ENCODE peak calls at places on chromosomes 4 and X, in seven cellular contexts. U is HepG2, Q is GM12878, K is SK-N-SH, L is K562, G is H1, A is HCT116. T is an unnamed sample.

GRCh38 chr4:75497133-75497532 is 17.1 kb downstream of the RCHY1 start:
- DNase-seq in U (no peak), Q (no peak), G (no peak), K (no peak), L (no peak), A (no peak), T (peak)

GRCh38 chrX:47278684-47279083 is 45.9 kb downstream of the USP11 start:
- DNase-seq in G (no peak), L (no peak), K (no peak), Q (no peak), A (no peak), U (peak), T (no peak)

GRCh38 chrX:38578152-38578551 is 16.8 kb downstream of the TSPAN7 start:
- DNase-seq in A (no peak), G (no peak), U (peak), Q (no peak), K (no peak), L (no peak), T (no peak)

GRCh38 chrX:104318330-104319009 is 63.7 kb upstream of the ESX1 start:
- DNase-seq in K (no peak), G (no peak), A (peak), Q (no peak), L (no peak), U (peak), T (no peak)

GRCh38 chr4:183249854-183250253 is 70.2 kb downstream of the CLDN22 start:
- DNase-seq in U (peak), A (no peak), L (no peak), K (peak), G (no peak), Q (no peak), T (peak)

GRCh38 chr4:105637409-105638258 is 70.9 kb downstream of the INTS12 start:
- DNase-seq in L (no peak), Q (peak), G (no peak), A (no peak), K (peak), U (peak), T (no peak)

GRCh38 chrX:115563633-115564182 is 2.7 kb downstream of the PLS3 start:
- DNase-seq in G (no peak), Q (no peak), A (no peak), L (no peak), K (no peak), U (no peak), T (no peak)

GRCh38 chr4:100391913-100392312 is 125.9 kb downstream of the EMCN start:
- DNase-seq in A (no peak), K (no peak), U (no peak), G (no peak), Q (no peak), L (no peak), T (no peak)

GRCh38 chr4:76028242-76028859 is 5.1 kb upstream of the CXCL10 start:
- DNase-seq in Q (no peak), A (no peak), K (no peak), G (no peak), U (no peak), L (no peak), T (no peak)

GRCh38 chrX:132463411-132463810 is 25.4 kb downstream of the MBNL3 start:
- DNase-seq in Q (no peak), K (peak), G (peak), A (peak), U (no peak), L (peak), T (no peak)

GRCh38 chr4:168059251-168059650 is 33.1 kb upstream of the ANXA10 start:
- DNase-seq in U (no peak), A (no peak), Q (no peak), G (no peak), K (no peak), L (no peak), T (no peak)

GRCh38 chr4:46277165-46277951 is 112.6 kb downstream of the GABRA2 start:
- DNase-seq in Q (no peak), G (no peak), K (no peak), U (no peak), L (no peak), A (no peak), T (no peak)

GRCh38 chr4:2964077-2964471 is 703 bp downstream of the GRK4 start:
- DNase-seq in K (peak), A (no peak), G (no peak), L (peak), U (no peak), Q (no peak), T (no peak)

GRCh38 chr4:28354874-28355273 is 1494.2 kb downstream of the STIM2 start:
- DNase-seq in K (no peak), U (no peak), G (no peak), L (no peak), Q (no peak), A (no peak), T (no peak)

GRCh38 chr4:142474398-142475087 is 371.6 kb downstream of the INPP4B start:
- DNase-seq in Q (no peak), L (no peak), A (peak), U (no peak), K (no peak), G (no peak), T (no peak)

GRCh38 chr4:137693641-137694040 is 161.3 kb upstream of the PCDH18 start:
- DNase-seq in A (no peak), Q (no peak), G (no peak), U (no peak), K (no peak), L (no peak), T (no peak)

GRCh38 chr4:8710416-8710815 is 117.9 kb downstream of the CPZ start:
- DNase-seq in G (peak), Q (no peak), L (no peak), K (peak), U (no peak), A (no peak), T (no peak)

GRCh38 chr4:113382704-113383103 is 333.3 kb downstream of the ANK2 start:
- DNase-seq in A (no peak), L (no peak), U (no peak), G (no peak), K (no peak), Q (no peak), T (no peak)

GRCh38 chrX:1592863-1593201 is 1.4 kb downstream of the AKAP17A start:
- DNase-seq in K (peak), A (no peak), Q (no peak), L (no peak), G (no peak), U (no peak), T (no peak)
- TF ChIP-seq JUND in K (no peak), A (no peak), Q (no peak), L (no peak), G (no peak), U (no peak), T (no peak)

GRCh38 chr4:6320663-6321062 is 51.0 kb downstream of the WFS1 start:
- DNase-seq in G (no peak), A (no peak), L (no peak), K (no peak), Q (no peak), U (no peak), T (no peak)

GRCh38 chr4:6322067-6322760 is 52.6 kb downstream of the WFS1 start:
- DNase-seq in Q (no peak), U (no peak), G (no peak), A (no peak), K (no peak), L (no peak), T (no peak)

GRCh38 chr4:6322761-6323566 is 53.3 kb downstream of the WFS1 start:
- DNase-seq in K (no peak), A (no peak), U (peak), L (no peak), G (no peak), Q (peak), T (no peak)

GRCh38 chr4:6319530-6320150 is 50.0 kb downstream of the WFS1 start:
- DNase-seq in K (no peak), U (no peak), A (no peak), G (no peak), L (no peak), Q (no peak), T (no peak)

DNA sequence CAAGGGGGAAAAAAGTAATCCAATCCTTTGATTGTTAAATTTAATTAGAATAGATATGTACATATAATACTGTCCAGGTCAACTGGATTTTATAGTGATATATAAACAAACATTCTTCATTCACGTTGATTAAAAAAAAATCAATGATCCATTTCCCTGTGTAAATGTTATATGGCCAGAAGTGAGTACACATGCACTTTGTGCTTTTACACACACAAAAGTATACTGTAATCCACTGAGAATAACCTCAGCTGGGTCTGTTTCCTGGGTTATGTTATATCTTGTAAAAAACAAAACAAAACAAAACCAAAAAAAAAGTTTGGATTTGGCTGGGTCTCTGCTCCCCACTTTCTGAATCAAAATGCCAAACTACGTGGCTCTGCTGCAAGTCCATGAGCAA is 51.7 kb downstream of the WFS1 start:
- DNase-seq in G (no peak), U (peak), Q (no peak), K (no peak), L (no peak), A (no peak), T (no peak)
- TF ChIP-seq JUND in G (no peak), U (no peak), Q (no peak), K (no peak), L (no peak), A (no peak), T (no peak)

DNA sequence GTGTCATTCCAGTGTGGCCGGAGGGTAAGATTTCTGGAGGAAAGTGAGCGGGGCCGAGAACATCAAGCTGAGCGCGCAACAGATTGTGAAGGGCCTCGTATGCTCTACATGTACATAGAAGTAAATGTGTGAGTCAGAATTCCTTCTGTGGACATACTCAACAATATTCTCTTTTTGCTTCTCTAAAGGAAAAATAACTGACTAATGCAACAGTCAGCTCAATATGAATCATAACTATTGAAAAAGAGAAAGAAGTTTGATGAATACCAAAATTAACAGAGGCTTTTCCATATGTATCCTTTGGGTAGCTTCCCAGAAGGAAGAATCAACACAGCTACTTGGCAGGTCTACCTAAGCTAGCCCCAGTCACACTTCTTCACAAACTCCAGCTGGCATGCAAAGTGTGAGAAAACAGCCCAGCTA is 87.5 kb upstream of the ZFP42 start:
- DNase-seq in U (no peak), Q (no peak), A (no peak), G (no peak), K (no peak), L (no peak), T (no peak)
- TF ChIP-seq JUND in U (no peak), Q (no peak), A (no peak), G (no peak), K (peak), L (no peak), T (no peak)

DNA sequence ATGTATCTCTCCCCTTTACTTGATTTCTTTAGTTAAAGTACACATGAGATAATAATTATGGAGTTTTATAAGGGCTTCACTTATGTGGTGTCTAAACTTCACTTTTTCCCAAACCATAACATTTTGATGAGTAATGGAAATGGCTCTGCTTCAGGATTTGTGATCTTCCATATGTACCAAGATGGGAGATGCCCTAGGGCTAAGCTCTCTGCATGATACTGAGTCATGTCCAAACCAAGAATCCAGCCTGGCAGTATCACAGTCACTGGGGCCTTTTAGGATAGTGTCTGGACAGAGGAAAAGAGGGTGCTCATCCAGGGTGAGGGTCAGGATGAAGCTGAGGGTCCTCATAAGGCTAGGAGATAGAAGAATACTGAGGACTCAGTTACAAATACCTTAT is 47.9 kb upstream of the PAGE3 start:
- DNase-seq in U (no peak), L (no peak), Q (no peak), G (no peak), A (no peak), K (no peak), T (no peak)
- TF ChIP-seq JUND in U (no peak), L (no peak), Q (no peak), G (no peak), A (no peak), K (no peak), T (no peak)

GRCh38 chrX:138037548-138037947 is 471.6 kb downstream of the ZIC3 start:
- DNase-seq in A (no peak), G (no peak), Q (no peak), L (no peak), U (no peak), K (no peak), T (peak)

GRCh38 chrX:138031715-138032114 is 465.8 kb downstream of the ZIC3 start:
- DNase-seq in A (no peak), U (no peak), Q (no peak), K (no peak), G (no peak), L (no peak), T (no peak)

GRCh38 chrX:138034136-138034535 is 468.2 kb downstream of the ZIC3 start:
- DNase-seq in K (peak), Q (no peak), A (no peak), G (no peak), L (no peak), U (no peak), T (peak)
- TF ChIP-seq JUND in K (no peak), Q (no peak), A (no peak), G (no peak), L (no peak), U (no peak), T (no peak)

DNA sequence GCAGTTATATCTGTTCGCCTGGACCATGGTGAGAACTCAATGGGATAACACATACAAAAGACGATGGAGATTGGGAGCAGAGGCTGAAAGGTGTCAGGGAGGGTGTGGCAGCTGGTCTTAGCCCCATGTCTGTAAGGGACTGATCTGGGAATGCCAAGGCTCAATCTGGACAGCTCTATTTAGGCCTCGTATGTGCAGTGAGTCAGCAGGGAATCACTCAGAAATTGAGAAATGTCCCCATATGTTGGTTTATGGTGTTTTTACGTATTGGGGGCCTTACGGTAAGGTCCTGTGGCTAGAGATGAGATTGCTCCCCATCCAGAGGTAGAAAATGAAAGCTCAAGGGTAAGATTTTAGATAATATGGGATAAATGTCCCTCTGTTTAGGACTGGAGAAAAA is 71.4 kb upstream of the TTC29 start:
- DNase-seq in L (no peak), A (no peak), K (no peak), U (no peak), Q (no peak), G (no peak), T (no peak)
- TF ChIP-seq JUND in L (no peak), A (no peak), K (no peak), U (no peak), Q (no peak), G (no peak), T (no peak)

GRCh38 chrX:51889851-51890250 is 3.6 kb upstream of the MAGED1 start:
- DNase-seq in G (no peak), K (no peak), U (no peak), A (no peak), L (no peak), Q (no peak), T (no peak)
- TF ChIP-seq JUND in G (no peak), K (no peak), U (no peak), A (no peak), L (no peak), Q (no peak), T (no peak)

T was measured in T47D.